ENCODE peak calls at places on chromosomes 11 and 22, in six cellular contexts. One of them, this sample, is unnamed.

GRCh38 chr22:48643066-48643731 is 1184.5 kb downstream of the BRD1 start:
- DNase-seq in mesenchymal stem cell: no peak
- DNase-seq in stomach: no peak
- DNase-seq in BE2C: no peak
- DNase-seq in trophoblast cell: no peak
- DNase-seq in mucosa of descending colon: no peak
- DNase-seq in this sample: no peak

GRCh38 chr11:34161812-34162506 is 56.5 kb downstream of the NAT10 start:
- DNase-seq in BE2C: no peak
- DNase-seq in mesenchymal stem cell: no peak
- DNase-seq in stomach: no peak
- DNase-seq in mucosa of descending colon: no peak
- DNase-seq in trophoblast cell: peak; percentile 87
- DNase-seq in this sample: no peak

GRCh38 chr11:27524155-27524554 is 17.6 kb upstream of the LIN7C start:
- DNase-seq in mesenchymal stem cell: peak; percentile 30
- DNase-seq in stomach: no peak
- DNase-seq in BE2C: peak; percentile 5
- DNase-seq in mucosa of descending colon: no peak
- DNase-seq in trophoblast cell: peak; percentile 66
- DNase-seq in this sample: no peak

GRCh38 chr11:47631473-47631872 is 10.9 kb downstream of the MTCH2 start:
- DNase-seq in trophoblast cell: peak; percentile 78
- DNase-seq in mucosa of descending colon: no peak
- DNase-seq in BE2C: no peak
- DNase-seq in stomach: no peak
- DNase-seq in mesenchymal stem cell: peak; percentile 32
- DNase-seq in this sample: no peak

GRCh38 chr11:86360775-86361395 is 13.8 kb upstream of the CCDC81 start:
- DNase-seq in BE2C: no peak
- DNase-seq in mucosa of descending colon: no peak
- DNase-seq in stomach: no peak
- DNase-seq in mesenchymal stem cell: peak; percentile 63
- DNase-seq in trophoblast cell: no peak
- DNase-seq in this sample: no peak

GRCh38 chr11:132883241-132883640 is 649.1 kb downstream of the OPCML start:
- DNase-seq in trophoblast cell: no peak
- DNase-seq in BE2C: no peak
- DNase-seq in stomach: no peak
- DNase-seq in mesenchymal stem cell: no peak
- DNase-seq in mucosa of descending colon: no peak
- DNase-seq in this sample: no peak

GRCh38 chr11:117715801-117716200 is 81.2 kb downstream of the DSCAML1 start:
- DNase-seq in mesenchymal stem cell: no peak
- DNase-seq in mucosa of descending colon: no peak
- DNase-seq in stomach: no peak
- DNase-seq in trophoblast cell: no peak
- DNase-seq in BE2C: no peak
- DNase-seq in this sample: no peak

GRCh38 chr11:13667795-13668101 is 720 bp upstream of the FAR1 start:
- DNase-seq in stomach: no peak
- DNase-seq in mesenchymal stem cell: no peak
- DNase-seq in mucosa of descending colon: no peak
- DNase-seq in trophoblast cell: no peak
- DNase-seq in BE2C: no peak
- DNase-seq in this sample: no peak

GRCh38 chr22:42432818-42433217 is 615 bp upstream of the NFAM1 start:
- DNase-seq in trophoblast cell: no peak
- DNase-seq in stomach: no peak
- DNase-seq in mesenchymal stem cell: no peak
- DNase-seq in mucosa of descending colon: no peak
- DNase-seq in BE2C: no peak
- DNase-seq in this sample: no peak

GRCh38 chr11:46345881-46346484 is 1.3 kb upstream of the DGKZ start:
- DNase-seq in stomach: no peak
- DNase-seq in BE2C: no peak
- DNase-seq in mucosa of descending colon: no peak
- DNase-seq in mesenchymal stem cell: no peak
- DNase-seq in trophoblast cell: no peak
- DNase-seq in this sample: no peak

GRCh38 chr11:69313992-69314391 is 20.0 kb downstream of the MYEOV start:
- DNase-seq in stomach: no peak
- DNase-seq in trophoblast cell: no peak
- DNase-seq in BE2C: no peak
- DNase-seq in mucosa of descending colon: no peak
- DNase-seq in mesenchymal stem cell: no peak
- DNase-seq in this sample: no peak

GRCh38 chr11:60987577-60988277 is 16.2 kb downstream of the CD6 start:
- DNase-seq in mesenchymal stem cell: no peak
- DNase-seq in BE2C: no peak
- DNase-seq in trophoblast cell: no peak
- DNase-seq in mucosa of descending colon: no peak
- DNase-seq in stomach: no peak
- DNase-seq in this sample: no peak

GRCh38 chr22:34105461-34106062 is 185.3 kb upstream of the LARGE1 start:
- DNase-seq in mucosa of descending colon: peak; percentile 78
- DNase-seq in trophoblast cell: no peak
- DNase-seq in mesenchymal stem cell: no peak
- DNase-seq in BE2C: peak; percentile 18
- DNase-seq in stomach: peak; percentile 81
- DNase-seq in this sample: no peak

GRCh38 chr11:19398772-19399542 is 158.2 kb upstream of the E2F8 start:
- DNase-seq in mucosa of descending colon: peak; percentile 10
- DNase-seq in trophoblast cell: no peak
- DNase-seq in mesenchymal stem cell: peak; percentile 61
- DNase-seq in stomach: peak; percentile 33
- DNase-seq in BE2C: no peak
- DNase-seq in this sample: no peak

GRCh38 chr22:38506118-38506962 is at the start of gene DDX17:
- DNase-seq in trophoblast cell: peak; percentile 96
- DNase-seq in mucosa of descending colon: peak; percentile 96
- DNase-seq in mesenchymal stem cell: peak; percentile 97
- DNase-seq in BE2C: peak; percentile 88
- DNase-seq in stomach: peak; percentile 96
- DNase-seq in this sample: peak; percentile 94

GRCh38 chr22:38505595-38506117 is 455 bp downstream of the DDX17 start:
- DNase-seq in mucosa of descending colon: peak; percentile 82
- DNase-seq in stomach: peak; percentile 79
- DNase-seq in mesenchymal stem cell: peak; percentile 72
- DNase-seq in trophoblast cell: peak; percentile 14
- DNase-seq in BE2C: peak; percentile 61
- DNase-seq in this sample: peak; percentile 82

GRCh38 chr22:38501797-38502672 is 4.1 kb downstream of the DDX17 start:
- DNase-seq in BE2C: no peak
- DNase-seq in trophoblast cell: no peak
- DNase-seq in mucosa of descending colon: no peak
- DNase-seq in mesenchymal stem cell: no peak
- DNase-seq in stomach: no peak
- DNase-seq in this sample: no peak

GRCh38 chr22:38504731-38505594 is 1.1 kb downstream of the DDX17 start:
- DNase-seq in mucosa of descending colon: peak; percentile 63
- DNase-seq in BE2C: peak; percentile 39
- DNase-seq in trophoblast cell: no peak
- DNase-seq in stomach: peak; percentile 63
- DNase-seq in mesenchymal stem cell: peak; percentile 71
- DNase-seq in this sample: peak; percentile 62

DNA sequence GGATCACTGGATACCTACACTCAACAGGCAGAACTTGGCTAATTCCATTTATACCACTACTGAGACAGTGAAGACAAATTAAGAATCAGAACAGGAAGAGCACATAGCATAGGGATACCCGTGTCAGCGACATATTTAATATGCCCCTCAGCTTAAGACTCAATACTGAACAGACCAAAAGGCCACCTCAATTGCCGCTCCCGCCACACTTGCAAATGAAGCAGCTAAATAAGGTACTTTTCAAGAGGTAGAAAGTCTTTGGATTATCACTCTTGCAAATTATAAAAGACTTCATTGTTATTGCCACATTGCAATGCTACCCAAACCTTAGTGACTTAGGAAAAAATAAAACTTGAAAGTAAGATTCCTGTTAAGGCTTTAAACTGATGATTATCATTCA is 3.1 kb downstream of the DDX17 start:
- DNase-seq in trophoblast cell: no peak
- DNase-seq in mucosa of descending colon: no peak
- DNase-seq in mesenchymal stem cell: no peak
- DNase-seq in BE2C: no peak
- DNase-seq in stomach: no peak
- DNase-seq in this sample: no peak
- H3K4me3 ChIP-seq in trophoblast cell: no peak overlapping the region
- H3K4me3 ChIP-seq in mucosa of descending colon: no peak overlapping the region
- H3K4me3 ChIP-seq in mesenchymal stem cell: peak overlapping the region; percentile 84
- H3K4me3 ChIP-seq in BE2C: peak overlapping the region; percentile 2
- H3K4me3 ChIP-seq in stomach: peak overlapping the region; percentile 87
- H3K4me3 ChIP-seq in this sample: peak overlapping the region; percentile 27

GRCh38 chr11:44894217-44894617 is 56.5 kb downstream of the TP53I11 start:
- DNase-seq in trophoblast cell: peak; percentile 12
- DNase-seq in mesenchymal stem cell: peak; percentile 66
- DNase-seq in mucosa of descending colon: peak; percentile 43
- DNase-seq in stomach: peak; percentile 50
- DNase-seq in BE2C: peak; percentile 86
- DNase-seq in this sample: no peak
- H3K4me3 ChIP-seq in trophoblast cell: no peak overlapping the region
- H3K4me3 ChIP-seq in mesenchymal stem cell: no peak overlapping the region
- H3K4me3 ChIP-seq in mucosa of descending colon: no peak overlapping the region
- H3K4me3 ChIP-seq in stomach: no peak overlapping the region
- H3K4me3 ChIP-seq in BE2C: no peak overlapping the region
- H3K4me3 ChIP-seq in this sample: no peak overlapping the region

GRCh38 chr11:6617315-6617781 is 1.9 kb downstream of the TPP1 start:
- DNase-seq in stomach: no peak
- DNase-seq in mesenchymal stem cell: peak; percentile 89
- DNase-seq in BE2C: no peak
- DNase-seq in mucosa of descending colon: no peak
- DNase-seq in trophoblast cell: no peak
- DNase-seq in this sample: no peak
- H3K4me3 ChIP-seq in stomach: no peak overlapping the region
- H3K4me3 ChIP-seq in mesenchymal stem cell: peak overlapping the region; percentile 97
- H3K4me3 ChIP-seq in BE2C: no peak overlapping the region
- H3K4me3 ChIP-seq in mucosa of descending colon: no peak overlapping the region
- H3K4me3 ChIP-seq in trophoblast cell: no peak overlapping the region
- H3K4me3 ChIP-seq in this sample: no peak overlapping the region

DNA sequence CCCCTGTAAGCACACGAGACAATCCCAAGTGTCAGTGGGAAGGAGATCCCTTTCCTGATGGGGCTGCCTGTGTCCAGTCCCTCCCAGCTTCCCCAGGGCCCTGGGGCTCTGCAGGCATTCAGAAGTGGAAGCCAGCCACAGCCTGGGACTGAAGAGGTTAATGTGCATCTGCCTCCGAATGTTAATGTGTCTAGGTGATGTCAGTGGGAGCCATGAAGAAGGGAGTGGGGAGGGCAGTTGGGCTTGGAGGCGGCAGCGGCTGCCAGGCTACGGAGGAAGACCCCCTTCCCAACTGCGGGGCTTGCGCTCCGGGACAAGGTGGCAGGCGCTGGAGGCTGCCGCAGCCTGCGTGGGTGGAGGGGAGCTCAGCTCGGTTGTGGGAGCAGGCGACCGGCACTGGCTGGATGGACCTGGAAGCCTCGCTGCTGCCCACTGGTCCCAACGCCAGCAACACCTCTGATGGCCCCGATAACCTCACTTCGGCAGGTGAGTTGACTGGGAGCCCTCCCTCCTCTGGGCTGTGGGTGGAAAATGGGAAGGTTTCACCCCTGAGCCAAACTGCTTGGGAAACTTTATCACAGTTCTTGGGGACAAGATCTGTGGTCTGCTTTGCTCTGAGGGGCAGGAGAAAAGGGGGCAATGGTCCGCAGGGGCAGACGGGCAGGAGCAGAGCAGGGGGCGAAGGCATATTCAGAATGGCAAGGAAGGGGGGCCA is at the start of gene MCHR1:
- DNase-seq in stomach: no peak
- DNase-seq in trophoblast cell: no peak
- DNase-seq in BE2C: peak; percentile 55
- DNase-seq in mucosa of descending colon: no peak
- DNase-seq in mesenchymal stem cell: no peak
- DNase-seq in this sample: no peak
- H3K4me3 ChIP-seq in stomach: peak within 1 kb of the TSS; percentile 28
- H3K4me3 ChIP-seq in trophoblast cell: peak within 1 kb of the TSS; percentile 67
- H3K4me3 ChIP-seq in BE2C: peak within 1 kb of the TSS; percentile 79
- H3K4me3 ChIP-seq in mucosa of descending colon: no peak within 1 kb of the TSS
- H3K4me3 ChIP-seq in mesenchymal stem cell: peak within 1 kb of the TSS; percentile 69
- H3K4me3 ChIP-seq in this sample: no peak within 1 kb of the TSS

GRCh38 chr22:46430961-46431838 is 95.7 kb downstream of the TRMU start:
- DNase-seq in mesenchymal stem cell: no peak
- DNase-seq in trophoblast cell: no peak
- DNase-seq in stomach: no peak
- DNase-seq in BE2C: no peak
- DNase-seq in mucosa of descending colon: peak; percentile 67
- DNase-seq in this sample: no peak

GRCh38 chr22:46428602-46429326 is 93.2 kb downstream of the TRMU start:
- DNase-seq in BE2C: no peak
- DNase-seq in mesenchymal stem cell: no peak
- DNase-seq in mucosa of descending colon: no peak
- DNase-seq in stomach: no peak
- DNase-seq in trophoblast cell: no peak
- DNase-seq in this sample: no peak

GRCh38 chr22:46429327-46429853 is 93.9 kb downstream of the TRMU start:
- DNase-seq in BE2C: no peak
- DNase-seq in mucosa of descending colon: peak; percentile 43
- DNase-seq in mesenchymal stem cell: no peak
- DNase-seq in stomach: peak; percentile 75
- DNase-seq in trophoblast cell: no peak
- DNase-seq in this sample: no peak

GRCh38 chr22:46433318-46433717 is 97.8 kb downstream of the TRMU start:
- DNase-seq in mucosa of descending colon: no peak
- DNase-seq in mesenchymal stem cell: no peak
- DNase-seq in BE2C: no peak
- DNase-seq in trophoblast cell: no peak
- DNase-seq in stomach: no peak
- DNase-seq in this sample: no peak

DNA sequence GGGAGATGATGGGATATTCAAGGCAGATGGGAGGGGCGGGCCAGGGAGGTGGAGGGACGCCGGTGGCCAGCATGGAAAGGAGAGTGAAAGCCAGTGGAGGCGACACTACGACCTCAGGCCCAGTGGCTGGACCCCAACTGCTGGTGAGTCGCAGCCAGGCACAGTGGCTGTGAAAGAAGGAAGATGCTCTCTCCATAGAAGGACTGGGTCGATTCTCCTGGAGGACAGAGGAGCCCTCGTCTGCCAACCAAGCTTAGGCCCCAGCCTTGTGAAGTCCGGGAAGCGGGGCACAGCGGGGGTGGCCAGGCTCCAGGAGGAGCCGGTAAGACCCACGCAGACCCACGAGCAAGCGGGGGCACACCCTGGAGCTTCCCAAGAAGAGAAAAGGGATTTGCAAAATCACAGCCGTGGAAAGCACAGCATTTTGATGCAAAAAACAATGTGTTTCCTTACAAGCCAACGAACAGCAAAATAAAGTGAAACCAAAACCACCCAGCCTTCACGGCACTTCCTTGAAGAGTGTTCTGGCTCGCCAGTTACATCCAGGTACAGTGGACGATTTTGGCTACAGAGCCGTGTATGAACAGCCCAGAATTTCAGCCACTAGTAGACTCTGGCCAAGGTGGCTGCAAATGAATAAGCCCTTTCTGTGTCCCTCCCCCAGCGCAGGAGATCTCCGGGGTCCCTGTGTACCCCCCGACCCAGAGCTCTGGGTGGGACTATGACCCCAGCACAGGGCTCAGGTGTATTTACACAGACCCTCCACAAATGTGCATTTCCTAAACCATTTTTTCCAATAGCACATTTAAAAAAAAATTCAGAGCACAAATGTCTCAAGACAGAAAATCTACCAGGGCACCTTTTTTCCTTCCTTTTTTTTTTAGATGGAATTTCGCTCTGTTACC is 96.9 kb downstream of the TRMU start:
- DNase-seq in BE2C: no peak
- DNase-seq in trophoblast cell: no peak
- DNase-seq in mesenchymal stem cell: no peak
- DNase-seq in stomach: peak; percentile 66
- DNase-seq in mucosa of descending colon: peak; percentile 72
- DNase-seq in this sample: no peak
- H3K4me3 ChIP-seq in BE2C: no peak overlapping the region
- H3K4me3 ChIP-seq in trophoblast cell: no peak overlapping the region
- H3K4me3 ChIP-seq in mesenchymal stem cell: peak overlapping the region; percentile 70
- H3K4me3 ChIP-seq in stomach: peak overlapping the region; percentile 30
- H3K4me3 ChIP-seq in mucosa of descending colon: peak overlapping the region; percentile 11
- H3K4me3 ChIP-seq in this sample: peak overlapping the region; percentile 31

This sample was measured in gastrocnemius medialis.